ENCODE peak calls at places on chromosomes 1 and 21, in six cellular contexts. Y, T, G, P, U and O are unnamed samples. For H3K9me3, the result is how much of the 10 kb centered on the place peaks cover.

GRCh38 chr21:38804030-38804616 is 1.6 kb upstream of the ETS2 start:
- DNase-seq in G (no peak), P (no peak), T (no peak), Y (no peak), U (no peak), O (no peak)

GRCh38 chr1:115647507-115647906 is 5.7 kb downstream of the VANGL1 start:
- DNase-seq in T (no peak), P (no peak), G (no peak), U (no peak), Y (no peak), O (no peak)

GRCh38 chr1:160584784-160585183 is 5.5 kb upstream of the CD84 start:
- DNase-seq in G (no peak), Y (no peak), P (no peak), T (no peak), U (no peak), O (no peak)

GRCh38 chr1:94629259-94630181 is 88.0 kb upstream of the F3 start:
- DNase-seq in T (no peak), G (no peak), U (no peak), P (no peak), Y (no peak), O (no peak)

GRCh38 chr1:107262472-107263286 is 121.8 kb downstream of the NTNG1 start:
- DNase-seq in Y (no peak), P (no peak), T (no peak), G (no peak), U (no peak), O (no peak)

GRCh38 chr1:59333626-59334277 is 36.9 kb downstream of the FGGY start:
- DNase-seq in G (no peak), T (no peak), Y (no peak), U (no peak), P (no peak), O (no peak)

GRCh38 chr1:231039161-231040018 is 664 bp downstream of the FAM89A start:
- DNase-seq in U (peak), Y (no peak), T (no peak), P (peak), G (peak), O (no peak)

GRCh38 chr1:197915797-197916686 is 1.1 kb upstream of the LHX9 start:
- DNase-seq in G (no peak), T (no peak), Y (no peak), P (no peak), U (no peak), O (peak)

GRCh38 chr1:15411593-15412487 is 2.2 kb downstream of the EFHD2 start:
- DNase-seq in Y (no peak), T (peak), G (no peak), P (no peak), U (peak), O (peak)
- TF ChIP-seq POLR2A in Y (no peak), T (no peak), G (no peak), P (peak), U (no peak), O (no peak)

GRCh38 chr1:165974598-165975131 is 147.3 kb downstream of the UCK2 start:
- DNase-seq in Y (no peak), P (no peak), U (no peak), G (no peak), T (no peak), O (no peak)
- H3K9me3 ChIP-seq in Y (under half), P (under half), U (under half), G (under half), T (under half), O (under half)

GRCh38 chr1:27601771-27602509 is 2.0 kb downstream of the AHDC1 start:
- DNase-seq in T (peak), Y (no peak), U (peak), P (peak), G (no peak), O (peak)
- TF ChIP-seq POLR2A in T (no peak), Y (no peak), U (no peak), P (peak), G (no peak), O (no peak)

GRCh38 chr1:248343451-248343850 is 5.1 kb upstream of the OR14C36 start:
- DNase-seq in Y (no peak), P (no peak), G (no peak), U (no peak), T (no peak), O (no peak)
- H3K9me3 ChIP-seq in Y (under half), P (under half), G (under half), U (under half), T (under half), O (under half)

GRCh38 chr1:66305927-66306326 is 228.0 kb upstream of the SGIP1 start:
- DNase-seq in T (no peak), Y (no peak), P (no peak), U (no peak), G (no peak), O (no peak)

GRCh38 chr1:66312316-66312715 is 221.6 kb upstream of the SGIP1 start:
- DNase-seq in Y (no peak), G (no peak), P (no peak), U (no peak), T (no peak), O (no peak)

GRCh38 chr1:66311092-66311491 is 222.9 kb upstream of the SGIP1 start:
- DNase-seq in T (no peak), U (no peak), G (no peak), P (no peak), Y (no peak), O (no peak)

GRCh38 chr1:66311628-66312027 is 222.3 kb upstream of the SGIP1 start:
- DNase-seq in Y (no peak), U (no peak), P (no peak), T (no peak), G (no peak), O (no peak)

GRCh38 chr1:66309006-66309741 is 224.8 kb upstream of the SGIP1 start:
- DNase-seq in Y (no peak), G (no peak), U (no peak), P (no peak), T (no peak), O (no peak)
- TF ChIP-seq POLR2A in Y (no peak), G (no peak), U (no peak), P (no peak), T (no peak), O (no peak)

GRCh38 chr21:27220416-27220815 is 253.5 kb upstream of the ADAMTS5 start:
- DNase-seq in U (no peak), Y (no peak), T (no peak), P (no peak), G (no peak), O (no peak)
- H3K9me3 ChIP-seq in U (under half), Y (under half), T (under half), P (under half), G (under half), O (under half)

GRCh38 chr1:170307426-170307825 is 161.7 kb downstream of the NTMT2 start:
- DNase-seq in G (no peak), T (no peak), Y (no peak), U (no peak), P (no peak), O (no peak)
- TF ChIP-seq POLR2A in G (no peak), T (no peak), Y (no peak), U (no peak), P (no peak), O (no peak)